ENCODE peak calls at places on chromosomes 12 and 14, in four cellular contexts. P is H9, T is mesendoderm, Z is H1. B is an unnamed sample.

GRCh38 chr12:13339091-13339490 is 142.6 kb downstream of the EMP1 start:
- DNase-seq in P (no peak), Z (no peak), T (no peak), B (no peak)

GRCh38 chr12:123937707-123938600 is 34.7 kb downstream of the CCDC92 start:
- DNase-seq in Z (no peak), T (no peak), P (no peak), B (peak)

GRCh38 chr12:56687225-56688128 is 607 bp downstream of the PTGES3 start:
- DNase-seq in P (peak), Z (no peak), T (no peak), B (no peak)

GRCh38 chr14:72902802-72903530 is 9.1 kb upstream of the DPF3 start:
- DNase-seq in Z (no peak), P (no peak), T (no peak), B (no peak)

GRCh38 chr12:120321382-120322202 is 6.0 kb downstream of the PLA2G1B start:
- DNase-seq in T (no peak), P (no peak), Z (no peak), B (no peak)

GRCh38 chr14:63200767-63201166 is 3.5 kb upstream of the RHOJ start:
- DNase-seq in P (no peak), Z (no peak), T (no peak), B (peak)

GRCh38 chr12:16093825-16094224 is 182.7 kb downstream of the DERA start:
- DNase-seq in Z (no peak), P (no peak), T (no peak), B (no peak)

GRCh38 chr14:26448181-26448855 is 149.5 kb downstream of the NOVA1 start:
- DNase-seq in P (peak), T (peak), Z (no peak), B (no peak)

GRCh38 chr14:106844608-106845285 is 1318.4 kb downstream of the TMEM121 start:
- DNase-seq in Z (no peak), P (no peak), T (no peak), B (no peak)

GRCh38 chr12:82383930-82384513 is 25.7 kb downstream of the METTL25 start:
- DNase-seq in Z (no peak), T (peak), P (no peak), B (peak)

GRCh38 chr12:12645485-12645884 is 33.8 kb downstream of the CREBL2 start:
- DNase-seq in T (peak), Z (no peak), P (peak), B (peak)

GRCh38 chr12:118607831-118608230 is 231.5 kb downstream of the SUDS3 start:
- DNase-seq in Z (no peak), P (no peak), T (no peak), B (no peak)

GRCh38 chr12:53941187-53941586 is 2.6 kb downstream of the HOXC13 start:
- DNase-seq in T (no peak), P (no peak), Z (no peak), B (no peak)

GRCh38 chr14:77052281-77053044 is 24.0 kb upstream of the IRF2BPL start:
- DNase-seq in T (no peak), P (no peak), Z (no peak), B (no peak)

GRCh38 chr12:89212339-89212771 is 139.9 kb downstream of the DUSP6 start:
- DNase-seq in Z (no peak), T (no peak), P (no peak), B (no peak)

GRCh38 chr12:50322196-50322595 is 38.9 kb upstream of the LIMA1 start:
- DNase-seq in P (no peak), T (no peak), Z (no peak), B (no peak)

GRCh38 chr12:129903092-129903945 is 506 bp downstream of the TMEM132D start:
- DNase-seq in T (peak), Z (no peak), P (peak), B (no peak)

GRCh38 chr12:125245601-125246345 is 180.5 kb downstream of the AACS start:
- DNase-seq in T (no peak), P (no peak), Z (no peak), B (no peak)

GRCh38 chr12:88958961-88959360 is 378.7 kb upstream of the KITLG start:
- DNase-seq in Z (no peak), P (peak), T (no peak), B (no peak)

GRCh38 chr14:84036863-84037262 is 1493.1 kb upstream of the FLRT2 start:
- DNase-seq in P (no peak), Z (no peak), T (no peak), B (peak)

GRCh38 chr12:28698541-28698940 is 450.5 kb upstream of the FAR2 start:
- DNase-seq in Z (no peak), P (no peak), T (no peak), B (no peak)

GRCh38 chr14:61186793-61187641 is 94.1 kb downstream of the TMEM30B start:
- DNase-seq in Z (no peak), T (no peak), P (no peak), B (no peak)

GRCh38 chr14:105492966-105493871 is 2.2 kb downstream of the TEDC1 start:
- DNase-seq in T (no peak), Z (no peak), P (peak), B (no peak)

GRCh38 chr12:81209001-81209400 is 131.1 kb downstream of the ACSS3 start:
- DNase-seq in P (no peak), T (no peak), Z (no peak), B (peak)

GRCh38 chr12:114975974-114976310 is 292.0 kb upstream of the TBX3 start:
- DNase-seq in Z (no peak), P (no peak), T (no peak), B (no peak)

GRCh38 chr12:27756670-27757069 is 23.4 kb upstream of the KLHL42 start:
- DNase-seq in P (no peak), Z (no peak), T (no peak), B (no peak)

GRCh38 chr12:97229036-97229435 is 233.6 kb upstream of the RMST start:
- DNase-seq in T (no peak), Z (no peak), P (no peak), B (no peak)

GRCh38 chr14:34051966-34052657 is 101.2 kb upstream of the EGLN3 start:
- DNase-seq in Z (no peak), T (no peak), P (no peak), B (no peak)

GRCh38 chr14:24329736-24330135 is 5.1 kb downstream of the ADCY4 start:
- DNase-seq in Z (no peak), P (no peak), T (no peak), B (no peak)

GRCh38 chr12:91204416-91204815 is 21.8 kb upstream of the DCN start:
- DNase-seq in Z (no peak), P (no peak), T (no peak), B (peak)
- H3K56ac ChIP-seq in Z (no peak), P (no peak), T (no peak), B (peak)

DNA sequence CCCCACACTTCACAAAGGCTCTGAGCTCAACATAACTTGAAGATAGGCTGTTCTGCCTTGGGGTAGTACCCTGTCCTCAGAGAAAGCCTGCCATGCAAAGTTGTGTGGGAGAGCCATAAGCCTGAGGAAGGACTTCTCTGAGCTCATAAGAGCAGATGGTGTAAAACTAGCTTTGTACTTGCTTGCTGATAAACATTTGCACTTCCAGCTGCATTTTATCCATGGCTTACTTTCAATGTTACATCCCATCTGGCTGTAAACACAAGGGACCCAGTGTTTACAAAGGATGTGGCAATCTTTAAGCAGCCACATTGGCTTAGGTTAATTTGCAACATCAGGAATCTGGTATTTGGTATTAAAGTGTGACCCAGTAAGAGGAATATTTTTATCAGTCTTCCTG is 258.1 kb downstream of the IPO8 start:
- DNase-seq in T (no peak), Z (no peak), P (no peak), B (peak)
- H3K4ac ChIP-seq in T (no peak), Z (no peak), P (no peak), B (peak)

GRCh38 chr12:104323899-104324298 is 20.4 kb downstream of the EID3 start:
- DNase-seq in Z (no peak), T (no peak), P (no peak), B (no peak)

GRCh38 chr12:104329697-104330096 is 26.2 kb downstream of the EID3 start:
- DNase-seq in T (no peak), P (no peak), Z (no peak), B (no peak)

GRCh38 chr12:104331376-104331775 is 27.8 kb downstream of the EID3 start:
- DNase-seq in T (no peak), P (no peak), Z (no peak), B (no peak)

GRCh38 chr12:104333692-104334255 is 30.2 kb downstream of the EID3 start:
- DNase-seq in P (no peak), T (no peak), Z (no peak), B (no peak)

GRCh38 chr12:104328790-104329189 is 25.3 kb downstream of the EID3 start:
- DNase-seq in Z (no peak), T (no peak), P (no peak), B (no peak)
- H3K56ac ChIP-seq in Z (no peak), T (no peak), P (no peak), B (no peak)

DNA sequence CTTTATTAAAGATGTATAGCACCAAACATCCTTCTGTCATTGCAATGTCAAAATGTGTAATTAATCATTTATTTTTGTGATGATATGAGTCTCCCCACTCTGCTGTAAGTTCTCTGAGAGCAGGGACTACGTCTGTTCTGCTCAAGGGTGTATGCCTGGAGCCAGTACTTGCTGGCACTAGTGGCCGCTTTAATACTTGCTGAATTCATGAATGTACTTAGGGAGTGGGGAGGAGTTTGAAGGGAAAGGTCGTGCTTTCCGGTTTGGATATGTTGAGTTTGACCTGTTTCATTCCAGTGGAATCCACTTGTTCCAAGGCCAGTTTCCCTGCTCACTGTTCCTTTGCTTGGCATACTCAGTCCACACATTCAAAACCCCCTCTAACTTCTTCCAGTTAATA is 1.9 kb upstream of the DCAF5 start:
- DNase-seq in Z (no peak), P (no peak), T (peak), B (no peak)
- H3K4ac ChIP-seq in Z (no peak), P (no peak), T (no peak), B (no peak)

DNA sequence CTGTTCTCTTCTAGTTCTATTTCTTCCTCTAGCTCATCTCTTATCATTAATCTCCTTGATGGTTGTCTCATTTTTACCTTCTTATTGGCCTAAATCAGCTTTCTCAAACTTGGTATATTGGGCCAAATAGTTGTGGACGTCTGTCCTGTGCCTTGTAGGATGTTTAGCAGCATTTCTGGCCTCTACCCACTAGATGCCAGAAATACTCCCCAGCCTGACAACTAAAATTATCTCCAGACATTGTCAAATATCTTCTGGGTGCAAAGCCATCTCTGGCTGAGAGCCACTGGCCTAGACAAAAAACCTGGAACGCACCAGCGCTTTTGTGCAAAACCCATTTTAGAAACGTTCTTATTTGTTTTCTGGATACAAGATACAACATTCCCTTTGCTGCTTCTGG is 38.8 kb upstream of the LRRC10 start:
- DNase-seq in Z (no peak), T (no peak), P (no peak), B (no peak)
- H3K56ac ChIP-seq in Z (no peak), T (no peak), P (no peak), B (no peak)

GRCh38 chr14:32102152-32102787 is 25.2 kb downstream of the ARHGAP5 start:
- DNase-seq in Z (no peak), T (no peak), P (no peak), B (no peak)
- H3K4ac ChIP-seq in Z (no peak), T (no peak), P (no peak), B (no peak)

DNA sequence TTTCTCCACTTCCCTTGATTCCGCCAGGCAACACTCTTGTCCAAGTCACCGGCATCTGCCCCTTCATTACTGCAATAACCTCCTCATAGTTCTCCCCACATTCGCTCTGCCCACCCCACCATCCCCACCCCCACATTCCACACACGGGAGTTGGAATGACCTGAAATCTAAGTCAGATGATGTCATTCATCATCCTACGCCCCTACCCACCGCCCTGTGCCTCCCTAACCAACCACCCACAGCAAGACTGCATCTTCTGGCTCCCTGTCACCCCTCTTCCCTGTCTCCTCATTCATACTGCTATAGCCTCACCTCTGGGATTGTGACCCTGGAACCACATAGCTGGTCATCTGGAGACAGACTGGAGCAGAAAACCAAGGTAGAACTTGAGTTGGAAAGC is 7.9 kb upstream of the PWP1 start:
- DNase-seq in P (no peak), Z (no peak), T (no peak), B (no peak)
- H3K56ac ChIP-seq in P (no peak), Z (no peak), T (no peak), B (no peak)

GRCh38 chr12:18472304-18472703 is 211.0 kb downstream of the PIK3C2G start:
- DNase-seq in P (no peak), Z (no peak), T (no peak), B (peak)

GRCh38 chr12:18468521-18469075 is 207.3 kb downstream of the PIK3C2G start:
- DNase-seq in P (no peak), T (no peak), Z (no peak), B (peak)

GRCh38 chr12:18467636-18468520 is 206.6 kb downstream of the PIK3C2G start:
- DNase-seq in P (no peak), T (no peak), Z (no peak), B (peak)

DNA sequence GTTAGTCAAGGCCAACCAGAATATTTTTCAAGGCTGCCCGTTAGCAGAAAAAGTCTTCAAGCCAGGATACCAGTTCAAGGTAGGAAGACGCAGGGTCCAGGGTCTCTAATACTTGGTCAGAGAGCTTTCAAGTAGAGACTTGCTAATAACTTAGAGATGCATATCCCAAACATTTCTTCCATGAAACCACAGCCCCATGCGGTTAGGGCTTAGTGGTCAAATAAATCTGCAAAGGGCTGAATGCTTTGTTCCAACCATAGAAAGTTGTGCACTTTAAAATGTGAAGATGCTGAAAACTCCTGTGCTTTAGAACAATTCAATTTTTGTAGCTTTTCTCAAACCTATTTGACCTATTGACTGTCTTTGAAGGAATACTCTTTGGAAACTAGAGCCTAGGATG is 208.9 kb downstream of the PIK3C2G start:
- DNase-seq in P (no peak), Z (no peak), T (no peak), B (no peak)
- H3K4ac ChIP-seq in P (no peak), Z (no peak), T (no peak), B (no peak)

GRCh38 chr14:37598973-37599526 is 3.6 kb downstream of the TTC6 start:
- DNase-seq in T (no peak), Z (no peak), P (no peak), B (no peak)
- H3K56ac ChIP-seq in T (no peak), Z (no peak), P (no peak), B (no peak)

DNA sequence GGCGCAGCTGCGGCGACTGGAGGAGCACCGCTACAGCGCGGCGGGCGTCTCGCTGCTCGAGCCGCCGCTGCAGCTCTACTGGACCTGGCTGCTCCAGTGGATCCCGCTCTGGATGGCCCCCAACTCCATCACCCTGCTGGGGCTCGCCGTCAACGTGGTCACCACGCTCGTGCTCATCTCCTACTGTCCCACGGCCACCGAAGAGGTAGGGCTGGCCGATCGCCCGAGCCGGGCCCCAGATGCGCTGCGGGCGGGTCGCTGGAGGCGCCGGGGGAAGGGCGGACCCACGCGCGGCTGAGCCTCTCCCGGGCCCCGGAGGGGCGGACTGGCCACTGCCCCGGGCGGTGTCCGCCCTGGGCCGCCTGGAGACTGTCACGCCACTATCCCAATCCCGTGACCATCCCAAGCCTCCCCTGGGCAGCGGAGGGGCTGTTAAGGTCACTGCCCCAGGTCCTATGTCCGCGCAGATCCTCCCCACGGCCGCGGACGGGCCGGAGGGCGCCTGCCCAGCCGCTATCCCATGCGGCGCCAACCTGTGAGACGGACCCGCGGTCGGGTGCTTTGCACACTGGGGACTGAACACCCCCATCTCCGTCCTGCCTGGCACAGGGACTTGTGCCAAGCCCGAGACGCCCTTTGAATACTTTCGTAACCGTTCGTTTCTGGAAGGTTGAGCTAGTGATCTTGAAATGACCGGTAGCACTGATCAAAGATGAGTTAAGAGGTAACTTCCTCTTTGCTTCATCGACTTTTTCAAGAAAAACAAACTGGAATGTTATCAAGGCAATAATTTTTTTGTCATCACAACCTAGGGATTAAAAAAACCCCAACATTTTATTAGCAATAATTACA is 716 bp downstream of the CHPT1 start:
- DNase-seq in T (peak), P (peak), Z (no peak), B (peak)
- H3K4ac ChIP-seq in T (peak), P (no peak), Z (peak), B (peak)